ENCODE peak calls at places on chromosomes 2 and 18, in seven cellular contexts. One of them, this sample, is unnamed. For H3K4me1, the result is how much of the 10 kb centered on the place peaks cover.

GRCh38 chr18:31162825-31163435 is at the start of gene DSC1:
- DNase-seq in tibial artery: no peak
- DNase-seq in psoas muscle: no peak
- DNase-seq in ovary: no peak
- DNase-seq in left ventricle myocardium inferior: no peak
- DNase-seq in fibroblast of lung: no peak
- DNase-seq in HCT116: no peak
- DNase-seq in this sample: no peak

GRCh38 chr2:32491346-32491745 is 134.5 kb downstream of the BIRC6 start:
- DNase-seq in left ventricle myocardium inferior: no peak
- DNase-seq in HCT116: no peak
- DNase-seq in tibial artery: no peak
- DNase-seq in fibroblast of lung: no peak
- DNase-seq in ovary: no peak
- DNase-seq in psoas muscle: no peak
- DNase-seq in this sample: no peak

GRCh38 chr18:41410007-41410406 is 545.0 kb upstream of the PIK3C3 start:
- DNase-seq in HCT116: no peak
- DNase-seq in tibial artery: no peak
- DNase-seq in ovary: no peak
- DNase-seq in psoas muscle: no peak
- DNase-seq in left ventricle myocardium inferior: no peak
- DNase-seq in fibroblast of lung: no peak
- DNase-seq in this sample: no peak

GRCh38 chr2:218569661-218570500 is 1.2 kb downstream of the CNOT9 start:
- DNase-seq in HCT116: no peak
- DNase-seq in fibroblast of lung: peak
- DNase-seq in left ventricle myocardium inferior: peak
- DNase-seq in tibial artery: no peak
- DNase-seq in psoas muscle: no peak
- DNase-seq in ovary: no peak
- DNase-seq in this sample: peak

GRCh38 chr2:20241973-20242726 is 17.2 kb upstream of the SDC1 start:
- DNase-seq in fibroblast of lung: no peak
- DNase-seq in left ventricle myocardium inferior: no peak
- DNase-seq in ovary: no peak
- DNase-seq in HCT116: no peak
- DNase-seq in psoas muscle: no peak
- DNase-seq in tibial artery: no peak
- DNase-seq in this sample: no peak

GRCh38 chr18:50374170-50374752 is 585 bp upstream of the SKA1 start:
- DNase-seq in tibial artery: no peak
- DNase-seq in left ventricle myocardium inferior: no peak
- DNase-seq in ovary: no peak
- DNase-seq in psoas muscle: no peak
- DNase-seq in HCT116: no peak
- DNase-seq in fibroblast of lung: no peak
- DNase-seq in this sample: no peak

GRCh38 chr2:6524678-6525367 is 340.9 kb downstream of the CMPK2 start:
- DNase-seq in ovary: no peak
- DNase-seq in psoas muscle: no peak
- DNase-seq in tibial artery: no peak
- DNase-seq in left ventricle myocardium inferior: no peak
- DNase-seq in fibroblast of lung: peak
- DNase-seq in HCT116: no peak
- DNase-seq in this sample: no peak

GRCh38 chr2:151042938-151043337 is 218.7 kb downstream of the RBM43 start:
- DNase-seq in HCT116: no peak
- DNase-seq in left ventricle myocardium inferior: no peak
- DNase-seq in ovary: no peak
- DNase-seq in psoas muscle: no peak
- DNase-seq in fibroblast of lung: peak
- DNase-seq in tibial artery: no peak
- DNase-seq in this sample: no peak

GRCh38 chr18:8130089-8130488 is 479.1 kb upstream of the RAB12 start:
- DNase-seq in fibroblast of lung: no peak
- DNase-seq in psoas muscle: no peak
- DNase-seq in left ventricle myocardium inferior: no peak
- DNase-seq in ovary: no peak
- DNase-seq in tibial artery: no peak
- DNase-seq in HCT116: no peak
- DNase-seq in this sample: no peak

GRCh38 chr2:181235683-181236459 is 221.3 kb upstream of the ITGA4 start:
- DNase-seq in psoas muscle: no peak
- DNase-seq in tibial artery: no peak
- DNase-seq in left ventricle myocardium inferior: no peak
- DNase-seq in HCT116: no peak
- DNase-seq in fibroblast of lung: no peak
- DNase-seq in ovary: no peak
- DNase-seq in this sample: no peak

GRCh38 chr2:178947006-178947405 is 102.9 kb downstream of the CCDC141 start:
- DNase-seq in fibroblast of lung: no peak
- DNase-seq in psoas muscle: no peak
- DNase-seq in ovary: no peak
- DNase-seq in left ventricle myocardium inferior: no peak
- DNase-seq in tibial artery: no peak
- DNase-seq in HCT116: no peak
- DNase-seq in this sample: no peak

GRCh38 chr2:191064590-191064989 is 50.6 kb upstream of the STAT1 start:
- DNase-seq in fibroblast of lung: no peak
- DNase-seq in left ventricle myocardium inferior: no peak
- DNase-seq in HCT116: no peak
- DNase-seq in psoas muscle: no peak
- DNase-seq in ovary: no peak
- DNase-seq in tibial artery: no peak
- DNase-seq in this sample: no peak

GRCh38 chr2:41400057-41400665 is 647.7 kb upstream of the PKDCC start:
- DNase-seq in psoas muscle: no peak
- DNase-seq in left ventricle myocardium inferior: no peak
- DNase-seq in HCT116: no peak
- DNase-seq in tibial artery: no peak
- DNase-seq in ovary: no peak
- DNase-seq in fibroblast of lung: peak
- DNase-seq in this sample: no peak

GRCh38 chr2:61439241-61440002 is 31.5 kb downstream of the USP34 start:
- DNase-seq in fibroblast of lung: no peak
- DNase-seq in HCT116: no peak
- DNase-seq in ovary: no peak
- DNase-seq in left ventricle myocardium inferior: peak
- DNase-seq in psoas muscle: peak
- DNase-seq in tibial artery: no peak
- DNase-seq in this sample: no peak

GRCh38 chr2:28292491-28292890 is 100.2 kb upstream of the FOSL2 start:
- DNase-seq in left ventricle myocardium inferior: no peak
- DNase-seq in psoas muscle: no peak
- DNase-seq in tibial artery: no peak
- DNase-seq in ovary: no peak
- DNase-seq in HCT116: no peak
- DNase-seq in fibroblast of lung: peak
- DNase-seq in this sample: no peak

GRCh38 chr2:637406-637776 is 39.8 kb downstream of the TMEM18 start:
- DNase-seq in fibroblast of lung: no peak
- DNase-seq in HCT116: no peak
- DNase-seq in psoas muscle: no peak
- DNase-seq in left ventricle myocardium inferior: no peak
- DNase-seq in tibial artery: no peak
- DNase-seq in ovary: no peak
- DNase-seq in this sample: no peak

GRCh38 chr2:49360051-49360767 is 205.9 kb upstream of the FSHR start:
- DNase-seq in ovary: no peak
- DNase-seq in fibroblast of lung: no peak
- DNase-seq in tibial artery: no peak
- DNase-seq in left ventricle myocardium inferior: no peak
- DNase-seq in psoas muscle: no peak
- DNase-seq in HCT116: no peak
- DNase-seq in this sample: no peak

GRCh38 chr2:50720695-50721314 is 311.1 kb downstream of the NRXN1 start:
- DNase-seq in left ventricle myocardium inferior: no peak
- DNase-seq in psoas muscle: no peak
- DNase-seq in ovary: no peak
- DNase-seq in fibroblast of lung: peak
- DNase-seq in tibial artery: no peak
- DNase-seq in HCT116: no peak
- DNase-seq in this sample: no peak

GRCh38 chr2:222912117-222912516 is 51.3 kb downstream of the ACSL3 start:
- DNase-seq in HCT116: no peak
- DNase-seq in fibroblast of lung: no peak
- DNase-seq in left ventricle myocardium inferior: no peak
- DNase-seq in ovary: no peak
- DNase-seq in tibial artery: no peak
- DNase-seq in psoas muscle: no peak
- DNase-seq in this sample: no peak

GRCh38 chr18:46360102-46360699 is 256.0 kb downstream of the HAUS1 start:
- DNase-seq in fibroblast of lung: no peak
- DNase-seq in psoas muscle: no peak
- DNase-seq in tibial artery: no peak
- DNase-seq in ovary: no peak
- DNase-seq in HCT116: no peak
- DNase-seq in left ventricle myocardium inferior: no peak
- DNase-seq in this sample: no peak

GRCh38 chr2:120502761-120503160 is 156.8 kb downstream of the INHBB start:
- DNase-seq in ovary: no peak
- DNase-seq in left ventricle myocardium inferior: no peak
- DNase-seq in HCT116: no peak
- DNase-seq in psoas muscle: no peak
- DNase-seq in fibroblast of lung: no peak
- DNase-seq in tibial artery: no peak
- DNase-seq in this sample: no peak

DNA sequence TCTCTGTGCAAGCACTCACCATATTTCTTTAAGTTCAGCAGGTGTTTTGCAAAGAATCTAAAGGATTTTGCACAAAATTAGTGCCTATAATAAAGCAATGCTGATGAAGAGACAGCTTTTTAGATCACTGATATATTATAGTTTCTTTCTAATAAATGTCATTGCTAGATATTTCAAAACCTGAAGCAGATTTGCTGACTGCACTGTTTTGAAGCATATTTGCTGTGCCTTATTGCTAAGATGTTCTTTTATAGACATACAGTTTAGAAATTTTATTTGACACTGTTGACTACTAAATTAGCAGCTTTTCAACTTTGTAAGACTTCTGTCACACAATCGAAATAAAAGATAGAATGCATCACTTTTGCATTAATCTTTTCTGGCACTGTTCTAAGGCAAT is 620.9 kb upstream of the CELF4 start:
- DNase-seq in HCT116: no peak
- DNase-seq in tibial artery: no peak
- DNase-seq in psoas muscle: no peak
- DNase-seq in left ventricle myocardium inferior: no peak
- DNase-seq in ovary: no peak
- DNase-seq in fibroblast of lung: no peak
- DNase-seq in this sample: no peak
- TF ChIP-seq CTCF in HCT116: no peak
- TF ChIP-seq CTCF in tibial artery: no peak
- TF ChIP-seq CTCF in psoas muscle: no peak
- TF ChIP-seq CTCF in left ventricle myocardium inferior: no peak
- TF ChIP-seq CTCF in ovary: no peak
- TF ChIP-seq CTCF in fibroblast of lung: no peak
- TF ChIP-seq CTCF in this sample: no peak

DNA sequence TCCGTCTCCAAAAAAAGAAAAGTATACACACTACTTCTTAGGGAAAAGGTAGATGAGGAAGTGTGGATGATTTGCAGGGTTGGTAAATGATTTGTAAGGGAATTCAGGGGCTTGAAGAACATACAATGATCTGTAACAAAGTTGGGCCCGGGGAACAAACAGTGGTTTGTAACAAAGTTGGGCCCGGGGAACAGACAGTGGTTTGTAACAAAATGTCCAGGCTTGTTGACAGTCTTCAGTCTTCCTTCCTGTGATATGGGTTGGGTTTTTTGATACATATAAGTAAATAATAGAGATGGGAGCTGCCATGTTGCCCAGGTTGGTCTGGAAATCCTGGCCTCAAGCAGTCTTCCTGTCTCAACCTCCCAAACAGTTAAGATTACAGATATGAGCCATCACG is 83.3 kb upstream of the UXS1 start:
- DNase-seq in fibroblast of lung: no peak
- DNase-seq in HCT116: no peak
- DNase-seq in psoas muscle: no peak
- DNase-seq in ovary: no peak
- DNase-seq in left ventricle myocardium inferior: no peak
- DNase-seq in tibial artery: no peak
- DNase-seq in this sample: peak
- H3K4me1 ChIP-seq in fibroblast of lung: under half
- H3K4me1 ChIP-seq in HCT116: under half
- H3K4me1 ChIP-seq in psoas muscle: under half
- H3K4me1 ChIP-seq in ovary: under half
- H3K4me1 ChIP-seq in left ventricle myocardium inferior: under half
- H3K4me1 ChIP-seq in tibial artery: under half
- H3K4me1 ChIP-seq in this sample: under half

GRCh38 chr2:201644001-201644400 is 698 bp upstream of the TMEM237 start:
- DNase-seq in left ventricle myocardium inferior: no peak
- DNase-seq in ovary: peak
- DNase-seq in tibial artery: peak
- DNase-seq in HCT116: no peak
- DNase-seq in psoas muscle: no peak
- DNase-seq in fibroblast of lung: peak
- DNase-seq in this sample: no peak
- H3K27ac ChIP-seq in left ventricle myocardium inferior: peak
- H3K27ac ChIP-seq in ovary: peak
- H3K27ac ChIP-seq in tibial artery: peak
- H3K27ac ChIP-seq in HCT116: no peak
- H3K27ac ChIP-seq in psoas muscle: peak
- H3K27ac ChIP-seq in fibroblast of lung: peak
- H3K27ac ChIP-seq in this sample: no peak

GRCh38 chr2:3299703-3300102 is 77.9 kb downstream of the EIPR1 start:
- DNase-seq in HCT116: no peak
- DNase-seq in ovary: no peak
- DNase-seq in tibial artery: peak
- DNase-seq in left ventricle myocardium inferior: no peak
- DNase-seq in psoas muscle: no peak
- DNase-seq in fibroblast of lung: no peak
- DNase-seq in this sample: no peak

GRCh38 chr2:3300224-3300623 is 77.4 kb downstream of the EIPR1 start:
- DNase-seq in psoas muscle: no peak
- DNase-seq in left ventricle myocardium inferior: no peak
- DNase-seq in ovary: no peak
- DNase-seq in HCT116: no peak
- DNase-seq in tibial artery: peak
- DNase-seq in fibroblast of lung: no peak
- DNase-seq in this sample: no peak

GRCh38 chr2:3298201-3298600 is 79.4 kb downstream of the EIPR1 start:
- DNase-seq in fibroblast of lung: no peak
- DNase-seq in left ventricle myocardium inferior: no peak
- DNase-seq in psoas muscle: no peak
- DNase-seq in tibial artery: no peak
- DNase-seq in HCT116: no peak
- DNase-seq in ovary: no peak
- DNase-seq in this sample: no peak

GRCh38 chr2:3297523-3297922 is 80.1 kb downstream of the EIPR1 start:
- DNase-seq in HCT116: no peak
- DNase-seq in left ventricle myocardium inferior: no peak
- DNase-seq in psoas muscle: no peak
- DNase-seq in tibial artery: no peak
- DNase-seq in ovary: no peak
- DNase-seq in fibroblast of lung: no peak
- DNase-seq in this sample: no peak

DNA sequence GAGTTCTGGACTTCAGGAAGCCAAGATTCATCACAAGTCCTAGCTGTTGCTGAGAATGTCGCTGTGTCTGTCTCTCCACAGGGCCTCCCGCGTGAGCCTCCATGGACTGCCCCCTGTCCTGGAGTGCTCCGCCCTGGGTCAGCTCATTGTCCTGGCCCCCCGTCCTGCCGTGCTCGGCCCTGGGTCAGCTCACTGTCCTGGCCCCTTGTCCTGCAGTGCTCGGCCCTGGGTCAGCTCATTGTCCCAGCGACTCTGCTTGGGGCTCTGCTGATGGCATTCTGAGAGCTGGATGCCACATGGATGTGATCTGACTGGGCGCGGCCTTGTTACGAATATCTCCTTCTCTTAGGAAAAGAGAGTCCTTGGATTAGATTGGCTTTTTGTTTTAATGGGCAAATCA is 78.5 kb downstream of the EIPR1 start:
- DNase-seq in psoas muscle: no peak
- DNase-seq in tibial artery: peak
- DNase-seq in left ventricle myocardium inferior: no peak
- DNase-seq in ovary: no peak
- DNase-seq in HCT116: no peak
- DNase-seq in fibroblast of lung: no peak
- DNase-seq in this sample: no peak
- TF ChIP-seq CTCF in psoas muscle: no peak
- TF ChIP-seq CTCF in tibial artery: no peak
- TF ChIP-seq CTCF in left ventricle myocardium inferior: no peak
- TF ChIP-seq CTCF in ovary: no peak
- TF ChIP-seq CTCF in HCT116: no peak
- TF ChIP-seq CTCF in fibroblast of lung: no peak
- TF ChIP-seq CTCF in this sample: no peak